ENCODE peak calls at places on chromosomes 2 and 18, in ten cellular contexts. L, Y, H, I, V, P, K, C, J and W are unnamed samples.

GRCh38 chr2:48209214-48209885 is 303.1 kb upstream of the FBXO11 start:
- DNase-seq in L (no peak), Y (peak; percentile 52), H (no peak), I (no peak), V (no peak), P (no peak), K (peak; percentile 30), C (no peak), J (peak; percentile 67), W (no peak)

GRCh38 chr2:15729709-15730544 is 138.3 kb downstream of the DDX1 start:
- DNase-seq in L (no peak), Y (no peak), H (no peak), I (no peak), V (no peak), P (no peak), K (no peak), C (no peak), J (no peak), W (no peak)

GRCh38 chr2:232296766-232297525 is 81.6 kb upstream of the ALPP start:
- DNase-seq in L (no peak), Y (peak; percentile 11), H (no peak), I (no peak), V (no peak), P (no peak), K (peak; percentile 64), C (no peak), J (no peak), W (no peak)

GRCh38 chr2:33370886-33371285 is 105.6 kb upstream of the RASGRP3 start:
- DNase-seq in L (no peak), Y (no peak), H (no peak), I (no peak), V (no peak), P (no peak), K (no peak), C (no peak), J (no peak), W (no peak)

GRCh38 chr2:207683879-207684627 is 27.4 kb upstream of the CCNYL1 start:
- DNase-seq in L (no peak), Y (peak; percentile 73), H (no peak), I (no peak), V (no peak), P (peak; percentile 60), K (peak; percentile 71), C (no peak), J (no peak), W (peak; percentile 33)

GRCh38 chr2:69138247-69138754 is 125.3 kb downstream of the ANTXR1 start:
- DNase-seq in L (no peak), Y (peak; percentile 84), H (no peak), I (peak; percentile 24), V (no peak), P (peak; percentile 37), K (peak; percentile 78), C (no peak), J (peak; percentile 17), W (no peak)

GRCh38 chr2:11387100-11387390 is 42.6 kb upstream of the ROCK2 start:
- DNase-seq in L (no peak), Y (no peak), H (no peak), I (no peak), V (no peak), P (no peak), K (no peak), C (no peak), J (peak; percentile 51), W (no peak)

GRCh38 chr2:128408349-128409305 is 90.0 kb upstream of the HS6ST1 start:
- DNase-seq in L (peak; percentile 51), Y (peak; percentile 86), H (peak; percentile 87), I (no peak), V (no peak), P (no peak), K (peak; percentile 68), C (no peak), J (peak; percentile 25), W (no peak)

GRCh38 chr2:72695676-72696075 is 130.2 kb downstream of the EXOC6B start:
- DNase-seq in L (no peak), Y (no peak), H (no peak), I (no peak), V (no peak), P (no peak), K (no peak), C (no peak), J (no peak), W (no peak)

GRCh38 chr18:7775848-7776247 is 208.7 kb downstream of the PTPRM start:
- DNase-seq in L (no peak), Y (no peak), H (no peak), I (no peak), V (no peak), P (no peak), K (no peak), C (no peak), J (no peak), W (no peak)

GRCh38 chr2:127358044-127358443 is 29.7 kb downstream of the MAP3K2 start:
- DNase-seq in L (no peak), Y (peak; percentile 14), H (no peak), I (no peak), V (no peak), P (no peak), K (peak; percentile 7), C (no peak), J (no peak), W (no peak)

GRCh38 chr2:161414385-161415040 is 1.6 kb upstream of the TBR1 start:
- DNase-seq in L (no peak), Y (peak; percentile 11), H (no peak), I (peak; percentile 77), V (no peak), P (peak; percentile 29), K (no peak), C (no peak), J (no peak), W (no peak)

GRCh38 chr2:8392098-8392844 is 289.6 kb upstream of the ID2 start:
- DNase-seq in L (no peak), Y (no peak), H (peak; percentile 68), I (peak; percentile 77), V (no peak), P (no peak), K (no peak), C (no peak), J (peak; percentile 30), W (no peak)

GRCh38 chr2:8391584-8391983 is 290.3 kb upstream of the ID2 start:
- DNase-seq in L (no peak), Y (no peak), H (peak; percentile 68), I (no peak), V (no peak), P (no peak), K (no peak), C (no peak), J (peak; percentile 32), W (no peak)

GRCh38 chr2:8389373-8390108 is 292.3 kb upstream of the ID2 start:
- DNase-seq in L (no peak), Y (peak; percentile 51), H (no peak), I (no peak), V (no peak), P (no peak), K (peak; percentile 9), C (no peak), J (peak; percentile 95), W (no peak)

GRCh38 chr2:8391126-8391525 is 290.7 kb upstream of the ID2 start:
- DNase-seq in L (no peak), Y (no peak), H (peak; percentile 42), I (no peak), V (no peak), P (no peak), K (no peak), C (no peak), J (no peak), W (no peak)

DNA sequence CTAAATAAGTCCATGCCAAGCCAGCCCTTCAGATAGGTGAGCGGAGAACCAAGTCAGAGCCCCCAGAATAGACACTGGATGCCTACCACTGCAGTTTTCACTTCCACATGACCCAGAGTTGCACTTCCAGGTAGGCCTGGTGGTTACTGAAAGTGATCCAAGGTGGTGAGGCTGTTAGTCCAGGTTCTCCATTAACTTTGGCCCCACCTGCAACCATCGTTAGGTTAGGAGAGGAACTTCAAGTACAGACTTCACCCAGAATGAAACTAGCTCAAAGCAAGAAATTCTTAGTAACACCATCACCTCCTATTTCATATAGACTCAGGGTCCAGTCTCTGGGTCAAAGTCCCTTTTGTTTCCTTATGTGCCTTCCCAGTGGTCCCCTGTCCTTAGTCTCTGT is 293.1 kb upstream of the ID2 start:
- DNase-seq in L (no peak), Y (no peak), H (no peak), I (no peak), V (no peak), P (no peak), K (no peak), C (no peak), J (no peak), W (no peak)
- TF ChIP-seq CTCF in L (no peak), Y (no peak), H (no peak), I (no peak), V (no peak), P (no peak), K (no peak), C (no peak), J (no peak), W (no peak)

DNA sequence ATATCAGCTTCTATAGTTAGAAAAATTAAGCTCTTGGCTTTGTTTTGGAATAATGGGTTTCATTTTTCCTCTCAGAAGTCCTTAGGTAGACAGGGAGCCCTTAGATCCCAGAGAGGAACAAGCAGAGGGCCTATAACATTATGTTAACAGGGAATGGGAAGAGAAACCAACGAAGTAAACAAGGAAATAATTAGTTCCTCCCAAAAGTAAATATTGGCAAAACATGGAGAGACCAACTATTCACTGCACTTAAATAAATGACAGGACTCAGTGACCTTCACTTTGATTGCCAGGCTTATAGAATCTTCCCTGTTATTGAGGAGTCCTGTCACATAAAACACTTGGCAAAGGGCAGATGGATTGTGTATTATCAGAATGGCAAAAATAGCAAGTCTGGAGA is 5.3 kb downstream of the CRIM1 start:
- DNase-seq in L (no peak), Y (no peak), H (no peak), I (no peak), V (no peak), P (no peak), K (no peak), C (no peak), J (no peak), W (no peak)
- H3K4me3 ChIP-seq in L (no peak overlapping the region), Y (no peak overlapping the region), H (no peak overlapping the region), I (no peak overlapping the region), V (no peak overlapping the region), P (peak overlapping the region; percentile 90), K (no peak overlapping the region), C (no peak overlapping the region), J (no peak overlapping the region), W (no peak overlapping the region)

GRCh38 chr18:23452728-23453656 is at the start of gene RIOK3:
- DNase-seq in L (peak; percentile 99), Y (peak; percentile 92), H (peak; percentile 100), I (peak; percentile 99), V (peak; percentile 99), P (peak; percentile 87), K (peak; percentile 87), C (peak; percentile 90), J (peak; percentile 91), W (peak; percentile 70)
- TF ChIP-seq CTCF in L (no peak), Y (no peak), H (no peak), I (no peak), V (no peak), P (no peak), K (no peak), C (no peak), J (no peak), W (no peak)

DNA sequence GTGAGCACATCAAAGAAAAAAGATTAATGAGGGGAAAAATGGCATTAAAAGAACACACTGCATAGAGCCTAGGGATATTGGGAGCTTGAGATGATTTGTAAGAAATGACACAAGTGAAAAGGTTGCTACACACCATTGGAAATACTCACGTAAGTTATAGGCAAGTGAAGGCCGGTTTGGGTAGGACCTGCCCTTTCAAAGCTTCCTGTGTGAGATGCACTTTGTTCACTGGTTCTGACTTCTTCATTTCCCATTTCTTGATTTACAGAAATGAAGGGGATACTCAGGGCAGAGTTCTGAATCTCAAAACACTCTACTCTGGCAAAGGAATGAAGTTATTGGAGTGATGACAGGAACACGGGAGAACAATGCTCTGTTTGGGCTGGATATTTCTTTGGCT is at the start of gene IL18RAP:
- DNase-seq in L (no peak), Y (no peak), H (no peak), I (no peak), V (no peak), P (no peak), K (no peak), C (no peak), J (no peak), W (no peak)
- H3K4me3 ChIP-seq in L (no peak within 1 kb of the TSS), Y (no peak within 1 kb of the TSS), H (no peak within 1 kb of the TSS), I (no peak within 1 kb of the TSS), V (no peak within 1 kb of the TSS), P (no peak within 1 kb of the TSS), K (no peak within 1 kb of the TSS), C (no peak within 1 kb of the TSS), J (no peak within 1 kb of the TSS), W (no peak within 1 kb of the TSS)